ENCODE peak calls at places on chromosome 21, in eight cellular contexts. One of them, this sample, is unnamed.

GRCh38 chr21:23249760-23250159 is 2251.6 kb downstream of the NCAM2 start:
- DNase-seq in CD4-positive, CD25-positive, alpha-beta regulatory T cell: no peak
- DNase-seq in mesendoderm: no peak
- DNase-seq in PC-3: peak; percentile 61
- DNase-seq in heart right ventricle: no peak
- DNase-seq in GM23338: no peak
- DNase-seq in right lobe of liver: no peak
- DNase-seq in adipocyte: no peak
- DNase-seq in this sample: no peak

GRCh38 chr21:25507522-25507921 is 99.8 kb downstream of the MRPL39 start:
- DNase-seq in CD4-positive, CD25-positive, alpha-beta regulatory T cell: no peak
- DNase-seq in mesendoderm: peak; percentile 26
- DNase-seq in PC-3: peak; percentile 46
- DNase-seq in heart right ventricle: no peak
- DNase-seq in GM23338: peak; percentile 39
- DNase-seq in right lobe of liver: no peak
- DNase-seq in adipocyte: peak; percentile 32
- DNase-seq in this sample: no peak

GRCh38 chr21:33334191-33334590 is 9.4 kb downstream of the IFNAR1 start:
- DNase-seq in CD4-positive, CD25-positive, alpha-beta regulatory T cell: no peak
- DNase-seq in mesendoderm: no peak
- DNase-seq in PC-3: no peak
- DNase-seq in heart right ventricle: no peak
- DNase-seq in GM23338: no peak
- DNase-seq in right lobe of liver: no peak
- DNase-seq in adipocyte: no peak
- DNase-seq in this sample: no peak

GRCh38 chr21:15749045-15749867 is 19.5 kb downstream of the USP25 start:
- DNase-seq in CD4-positive, CD25-positive, alpha-beta regulatory T cell: no peak
- DNase-seq in mesendoderm: no peak
- DNase-seq in PC-3: peak; percentile 50
- DNase-seq in heart right ventricle: no peak
- DNase-seq in GM23338: no peak
- DNase-seq in right lobe of liver: no peak
- DNase-seq in adipocyte: peak; percentile 31
- DNase-seq in this sample: no peak

GRCh38 chr21:33075128-33075527 is 5.2 kb downstream of the OLIG1 start:
- DNase-seq in CD4-positive, CD25-positive, alpha-beta regulatory T cell: no peak
- DNase-seq in mesendoderm: peak; percentile 86
- DNase-seq in PC-3: no peak
- DNase-seq in heart right ventricle: no peak
- DNase-seq in GM23338: peak; percentile 80
- DNase-seq in right lobe of liver: no peak
- DNase-seq in adipocyte: no peak
- DNase-seq in this sample: no peak

GRCh38 chr21:15804247-15804985 is 74.6 kb downstream of the USP25 start:
- DNase-seq in CD4-positive, CD25-positive, alpha-beta regulatory T cell: no peak
- DNase-seq in mesendoderm: peak; percentile 4
- DNase-seq in PC-3: no peak
- DNase-seq in heart right ventricle: no peak
- DNase-seq in GM23338: no peak
- DNase-seq in right lobe of liver: no peak
- DNase-seq in adipocyte: no peak
- DNase-seq in this sample: no peak

GRCh38 chr21:32325706-32326105 is 27.1 kb downstream of the MRAP start:
- DNase-seq in CD4-positive, CD25-positive, alpha-beta regulatory T cell: no peak
- DNase-seq in mesendoderm: no peak
- DNase-seq in PC-3: no peak
- DNase-seq in heart right ventricle: no peak
- DNase-seq in GM23338: no peak
- DNase-seq in right lobe of liver: no peak
- DNase-seq in adipocyte: no peak
- DNase-seq in this sample: no peak

GRCh38 chr21:35467536-35467935 is 418.4 kb upstream of the RUNX1 start:
- DNase-seq in CD4-positive, CD25-positive, alpha-beta regulatory T cell: no peak
- DNase-seq in mesendoderm: no peak
- DNase-seq in PC-3: no peak
- DNase-seq in heart right ventricle: no peak
- DNase-seq in GM23338: no peak
- DNase-seq in right lobe of liver: no peak
- DNase-seq in adipocyte: peak; percentile 70
- DNase-seq in this sample: no peak

GRCh38 chr21:35840197-35840799 is 220.0 kb downstream of the SETD4 start:
- DNase-seq in CD4-positive, CD25-positive, alpha-beta regulatory T cell: peak; percentile 61
- DNase-seq in mesendoderm: peak; percentile 71
- DNase-seq in PC-3: peak; percentile 82
- DNase-seq in heart right ventricle: peak; percentile 67
- DNase-seq in GM23338: peak; percentile 84
- DNase-seq in right lobe of liver: no peak
- DNase-seq in adipocyte: peak; percentile 91
- DNase-seq in this sample: peak; percentile 50

GRCh38 chr21:25879203-25879602 is 144.4 kb downstream of the GABPA start:
- DNase-seq in CD4-positive, CD25-positive, alpha-beta regulatory T cell: no peak
- DNase-seq in mesendoderm: no peak
- DNase-seq in PC-3: no peak
- DNase-seq in heart right ventricle: no peak
- DNase-seq in GM23338: no peak
- DNase-seq in right lobe of liver: no peak
- DNase-seq in adipocyte: no peak
- DNase-seq in this sample: no peak

GRCh38 chr21:35509004-35509704 is 460.1 kb upstream of the RUNX1 start:
- DNase-seq in CD4-positive, CD25-positive, alpha-beta regulatory T cell: no peak
- DNase-seq in mesendoderm: no peak
- DNase-seq in PC-3: no peak
- DNase-seq in heart right ventricle: peak; percentile 24
- DNase-seq in GM23338: no peak
- DNase-seq in right lobe of liver: no peak
- DNase-seq in adipocyte: peak; percentile 13
- DNase-seq in this sample: no peak

GRCh38 chr21:36255650-36256047 is 64.3 kb upstream of the MORC3 start:
- DNase-seq in CD4-positive, CD25-positive, alpha-beta regulatory T cell: no peak
- DNase-seq in mesendoderm: no peak
- DNase-seq in PC-3: no peak
- DNase-seq in heart right ventricle: no peak
- DNase-seq in GM23338: no peak
- DNase-seq in right lobe of liver: no peak
- DNase-seq in adipocyte: peak; percentile 69
- DNase-seq in this sample: no peak

GRCh38 chr21:30882907-30883597 is 1.7 kb upstream of the KRTAP11-1 start:
- DNase-seq in CD4-positive, CD25-positive, alpha-beta regulatory T cell: no peak
- DNase-seq in mesendoderm: no peak
- DNase-seq in PC-3: peak; percentile 43
- DNase-seq in heart right ventricle: no peak
- DNase-seq in GM23338: no peak
- DNase-seq in right lobe of liver: no peak
- DNase-seq in adipocyte: no peak
- DNase-seq in this sample: no peak

GRCh38 chr21:32413697-32414578 is 1.4 kb downstream of the EVA1C start:
- DNase-seq in CD4-positive, CD25-positive, alpha-beta regulatory T cell: peak; percentile 13
- DNase-seq in mesendoderm: no peak
- DNase-seq in PC-3: peak; percentile 46
- DNase-seq in heart right ventricle: no peak
- DNase-seq in GM23338: no peak
- DNase-seq in right lobe of liver: no peak
- DNase-seq in adipocyte: peak; percentile 75
- DNase-seq in this sample: peak; percentile 80

GRCh38 chr21:32044205-32044874 is 171.5 kb downstream of the HUNK start:
- DNase-seq in CD4-positive, CD25-positive, alpha-beta regulatory T cell: no peak
- DNase-seq in mesendoderm: no peak
- DNase-seq in PC-3: no peak
- DNase-seq in heart right ventricle: no peak
- DNase-seq in GM23338: no peak
- DNase-seq in right lobe of liver: no peak
- DNase-seq in adipocyte: no peak
- DNase-seq in this sample: no peak

GRCh38 chr21:30014883-30015282 is 75.1 kb upstream of the GRIK1 start:
- DNase-seq in CD4-positive, CD25-positive, alpha-beta regulatory T cell: no peak
- DNase-seq in mesendoderm: no peak
- DNase-seq in PC-3: no peak
- DNase-seq in heart right ventricle: no peak
- DNase-seq in GM23338: peak; percentile 28
- DNase-seq in right lobe of liver: no peak
- DNase-seq in adipocyte: no peak
- DNase-seq in this sample: no peak

GRCh38 chr21:25657140-25657539 is 18.1 kb downstream of the JAM2 start:
- DNase-seq in CD4-positive, CD25-positive, alpha-beta regulatory T cell: no peak
- DNase-seq in mesendoderm: no peak
- DNase-seq in PC-3: peak; percentile 56
- DNase-seq in heart right ventricle: no peak
- DNase-seq in GM23338: no peak
- DNase-seq in right lobe of liver: no peak
- DNase-seq in adipocyte: no peak
- DNase-seq in this sample: no peak

GRCh38 chr21:34190576-34191301 is 117.4 kb downstream of the MRPS6 start:
- DNase-seq in CD4-positive, CD25-positive, alpha-beta regulatory T cell: no peak
- DNase-seq in mesendoderm: no peak
- DNase-seq in PC-3: no peak
- DNase-seq in heart right ventricle: no peak
- DNase-seq in GM23338: no peak
- DNase-seq in right lobe of liver: no peak
- DNase-seq in adipocyte: no peak
- DNase-seq in this sample: no peak

GRCh38 chr21:22351076-22351475 is 1352.9 kb downstream of the NCAM2 start:
- DNase-seq in CD4-positive, CD25-positive, alpha-beta regulatory T cell: no peak
- DNase-seq in mesendoderm: no peak
- DNase-seq in PC-3: no peak
- DNase-seq in heart right ventricle: no peak
- DNase-seq in GM23338: no peak
- DNase-seq in right lobe of liver: no peak
- DNase-seq in adipocyte: no peak
- DNase-seq in this sample: no peak

GRCh38 chr21:33286600-33287456 is 20.7 kb downstream of the IL10RB start:
- DNase-seq in CD4-positive, CD25-positive, alpha-beta regulatory T cell: no peak
- DNase-seq in mesendoderm: peak; percentile 32
- DNase-seq in PC-3: peak; percentile 82
- DNase-seq in heart right ventricle: peak; percentile 80
- DNase-seq in GM23338: no peak
- DNase-seq in right lobe of liver: no peak
- DNase-seq in adipocyte: peak; percentile 83
- DNase-seq in this sample: no peak

GRCh38 chr21:15309721-15310120 is 244.9 kb upstream of the NRIP1 start:
- DNase-seq in CD4-positive, CD25-positive, alpha-beta regulatory T cell: no peak
- DNase-seq in mesendoderm: no peak
- DNase-seq in PC-3: no peak
- DNase-seq in heart right ventricle: peak; percentile 61
- DNase-seq in GM23338: no peak
- DNase-seq in right lobe of liver: peak; percentile 68
- DNase-seq in adipocyte: no peak
- DNase-seq in this sample: no peak

GRCh38 chr21:17783816-17784598 is 35.1 kb downstream of the C21orf91 start:
- DNase-seq in CD4-positive, CD25-positive, alpha-beta regulatory T cell: peak; percentile 73
- DNase-seq in mesendoderm: no peak
- DNase-seq in PC-3: no peak
- DNase-seq in heart right ventricle: no peak
- DNase-seq in GM23338: no peak
- DNase-seq in right lobe of liver: no peak
- DNase-seq in adipocyte: no peak
- DNase-seq in this sample: no peak
- H3K4me1 ChIP-seq in CD4-positive, CD25-positive, alpha-beta regulatory T cell: peaks cover 89% of the 10 kb centered on the region
- H3K4me1 ChIP-seq in mesendoderm: no peaks in the 10 kb centered on the region
- H3K4me1 ChIP-seq in PC-3: peaks cover 6% of the 10 kb centered on the region
- H3K4me1 ChIP-seq in heart right ventricle: no peaks in the 10 kb centered on the region
- H3K4me1 ChIP-seq in GM23338: peaks cover 19% of the 10 kb centered on the region
- H3K4me1 ChIP-seq in right lobe of liver: no peaks in the 10 kb centered on the region
- H3K4me1 ChIP-seq in adipocyte: peaks cover 5% of the 10 kb centered on the region
- H3K4me1 ChIP-seq in this sample: peaks cover 23% of the 10 kb centered on the region

GRCh38 chr21:42465008-42465878 is 30.8 kb downstream of the RSPH1 start:
- DNase-seq in CD4-positive, CD25-positive, alpha-beta regulatory T cell: no peak
- DNase-seq in mesendoderm: peak; percentile 22
- DNase-seq in PC-3: no peak
- DNase-seq in heart right ventricle: no peak
- DNase-seq in GM23338: no peak
- DNase-seq in right lobe of liver: peak; percentile 35
- DNase-seq in adipocyte: no peak
- DNase-seq in this sample: no peak
- H3K4me1 ChIP-seq in CD4-positive, CD25-positive, alpha-beta regulatory T cell: peaks cover 50% of the 10 kb centered on the region
- H3K4me1 ChIP-seq in mesendoderm: peaks cover 21% of the 10 kb centered on the region
- H3K4me1 ChIP-seq in PC-3: peaks cover 21% of the 10 kb centered on the region
- H3K4me1 ChIP-seq in heart right ventricle: peaks cover 10% of the 10 kb centered on the region
- H3K4me1 ChIP-seq in GM23338: peaks cover 25% of the 10 kb centered on the region
- H3K4me1 ChIP-seq in right lobe of liver: peaks cover 56% of the 10 kb centered on the region
- H3K4me1 ChIP-seq in adipocyte: peaks cover 7% of the 10 kb centered on the region
- H3K4me1 ChIP-seq in this sample: peaks cover 27% of the 10 kb centered on the region

GRCh38 chr21:27206368-27206982 is 239.6 kb upstream of the ADAMTS5 start:
- DNase-seq in CD4-positive, CD25-positive, alpha-beta regulatory T cell: no peak
- DNase-seq in mesendoderm: peak; percentile 32
- DNase-seq in PC-3: no peak
- DNase-seq in heart right ventricle: no peak
- DNase-seq in GM23338: peak; percentile 77
- DNase-seq in right lobe of liver: no peak
- DNase-seq in adipocyte: peak; percentile 33
- DNase-seq in this sample: no peak

GRCh38 chr21:27202301-27202700 is 235.4 kb upstream of the ADAMTS5 start:
- DNase-seq in CD4-positive, CD25-positive, alpha-beta regulatory T cell: no peak
- DNase-seq in mesendoderm: no peak
- DNase-seq in PC-3: no peak
- DNase-seq in heart right ventricle: no peak
- DNase-seq in GM23338: no peak
- DNase-seq in right lobe of liver: no peak
- DNase-seq in adipocyte: no peak
- DNase-seq in this sample: no peak

GRCh38 chr21:27196651-27197050 is 229.8 kb upstream of the ADAMTS5 start:
- DNase-seq in CD4-positive, CD25-positive, alpha-beta regulatory T cell: no peak
- DNase-seq in mesendoderm: no peak
- DNase-seq in PC-3: peak; percentile 42
- DNase-seq in heart right ventricle: no peak
- DNase-seq in GM23338: no peak
- DNase-seq in right lobe of liver: no peak
- DNase-seq in adipocyte: no peak
- DNase-seq in this sample: no peak

GRCh38 chr21:27201197-27201596 is 234.3 kb upstream of the ADAMTS5 start:
- DNase-seq in CD4-positive, CD25-positive, alpha-beta regulatory T cell: no peak
- DNase-seq in mesendoderm: no peak
- DNase-seq in PC-3: peak; percentile 5
- DNase-seq in heart right ventricle: no peak
- DNase-seq in GM23338: no peak
- DNase-seq in right lobe of liver: no peak
- DNase-seq in adipocyte: peak; percentile 34
- DNase-seq in this sample: no peak
- H3K4me1 ChIP-seq in CD4-positive, CD25-positive, alpha-beta regulatory T cell: no peaks in the 10 kb centered on the region
- H3K4me1 ChIP-seq in mesendoderm: no peaks in the 10 kb centered on the region
- H3K4me1 ChIP-seq in PC-3: no peaks in the 10 kb centered on the region
- H3K4me1 ChIP-seq in heart right ventricle: no peaks in the 10 kb centered on the region
- H3K4me1 ChIP-seq in GM23338: peaks cover 3% of the 10 kb centered on the region
- H3K4me1 ChIP-seq in right lobe of liver: no peaks in the 10 kb centered on the region
- H3K4me1 ChIP-seq in adipocyte: no peaks in the 10 kb centered on the region
- H3K4me1 ChIP-seq in this sample: no peaks in the 10 kb centered on the region

DNA sequence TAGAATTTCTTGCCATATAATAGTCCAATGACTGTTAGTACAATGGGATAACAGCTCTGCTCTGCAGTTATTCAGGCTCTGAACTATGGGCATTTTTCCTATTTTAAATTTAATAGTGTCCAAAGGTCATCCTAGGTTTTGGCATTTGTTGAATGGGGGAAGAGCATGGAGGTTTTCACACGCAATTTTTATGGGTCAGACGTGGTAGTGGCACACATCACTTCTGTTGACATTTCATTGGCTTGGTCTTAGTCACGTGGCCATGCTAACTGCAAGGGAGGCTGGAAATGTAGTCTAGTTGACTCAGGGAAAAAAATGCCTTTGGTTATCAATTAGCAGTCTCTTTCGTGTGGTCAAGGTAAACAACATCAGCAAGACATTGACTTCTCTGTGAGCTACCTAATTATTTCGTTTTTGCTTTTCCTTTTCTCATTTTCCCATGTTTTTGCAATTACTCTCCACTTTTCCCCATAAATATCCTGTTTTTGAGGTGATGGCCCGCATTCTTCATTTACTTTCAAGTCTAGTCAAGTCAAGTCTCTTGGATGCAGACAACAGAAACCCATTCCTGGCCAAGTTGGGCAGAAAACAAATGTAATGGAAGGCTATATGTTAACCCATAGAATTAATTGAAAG is 82.8 kb downstream of the DYRK1A start:
- DNase-seq in CD4-positive, CD25-positive, alpha-beta regulatory T cell: no peak
- DNase-seq in mesendoderm: no peak
- DNase-seq in PC-3: no peak
- DNase-seq in heart right ventricle: no peak
- DNase-seq in GM23338: no peak
- DNase-seq in right lobe of liver: no peak
- DNase-seq in adipocyte: no peak
- DNase-seq in this sample: no peak
- H3K4me1 ChIP-seq in CD4-positive, CD25-positive, alpha-beta regulatory T cell: peaks cover 39% of the 10 kb centered on the region
- H3K4me1 ChIP-seq in mesendoderm: peaks cover 19% of the 10 kb centered on the region
- H3K4me1 ChIP-seq in PC-3: peaks cover 20% of the 10 kb centered on the region
- H3K4me1 ChIP-seq in heart right ventricle: peaks cover 100% of the 10 kb centered on the region
- H3K4me1 ChIP-seq in GM23338: peaks cover 74% of the 10 kb centered on the region
- H3K4me1 ChIP-seq in right lobe of liver: peaks cover 46% of the 10 kb centered on the region
- H3K4me1 ChIP-seq in adipocyte: peaks cover 56% of the 10 kb centered on the region
- H3K4me1 ChIP-seq in this sample: peaks cover 72% of the 10 kb centered on the region

This sample was measured in lower lobe of right lung.